ENCODE peak calls at places on chromosomes 12 and 14, in eight cellular contexts. V is CD8-positive, alpha-beta T cell; N is cardiac muscle cell; M is breast epithelium; P is stomach; K is right atrium auricular region; F is PC-3; B is CD4-positive, CD25-positive, alpha-beta regulatory T cell. Z is an unnamed sample.

GRCh38 chr14:91113829-91114078 is at the start of gene DGLUCY:
- DNase-seq in M (no peak), N (peak; percentile 83), B (peak; percentile 92), V (no peak), F (no peak), K (no peak), P (peak; percentile 80), Z (no peak)

GRCh38 chr12:3881208-3881980 is 8.2 kb upstream of the PARP11 start:
- DNase-seq in B (no peak), N (no peak), K (no peak), V (no peak), F (no peak), P (no peak), M (no peak), Z (no peak)

GRCh38 chr12:49748800-49749199 is 7.4 kb downstream of the TMBIM6 start:
- DNase-seq in P (no peak), F (no peak), V (no peak), B (no peak), K (no peak), N (peak; percentile 24), M (no peak), Z (no peak)

GRCh38 chr12:64400041-64400440 is 4.2 kb upstream of the XPOT start:
- DNase-seq in B (peak; percentile 62), F (no peak), N (no peak), P (no peak), M (no peak), V (no peak), K (no peak), Z (peak; percentile 47)

GRCh38 chr12:13390921-13391320 is 194.4 kb downstream of the EMP1 start:
- DNase-seq in K (no peak), P (no peak), V (no peak), F (no peak), M (no peak), N (no peak), B (no peak), Z (no peak)

GRCh38 chr12:124322271-124322998 is 27.5 kb downstream of the RFLNA start:
- DNase-seq in N (no peak), M (no peak), P (no peak), F (peak; percentile 28), B (no peak), V (no peak), K (no peak), Z (no peak)

GRCh38 chr12:3091650-3092207 is 14.6 kb downstream of the TSPAN9 start:
- DNase-seq in M (no peak), B (no peak), N (no peak), P (no peak), V (no peak), F (no peak), K (no peak), Z (no peak)

GRCh38 chr12:2504577-2504976 is 290.2 kb upstream of the FKBP4 start:
- DNase-seq in P (no peak), N (no peak), K (no peak), B (no peak), F (no peak), M (no peak), V (no peak), Z (no peak)

GRCh38 chr12:64718649-64719048 is 40.6 kb downstream of the GNS start:
- DNase-seq in N (no peak), P (no peak), B (no peak), K (no peak), M (no peak), F (no peak), V (no peak), Z (no peak)

GRCh38 chr14:99127651-99128167 is 144.3 kb downstream of the BCL11B start:
- DNase-seq in N (no peak), P (peak; percentile 18), M (peak; percentile 16), B (no peak), V (no peak), K (peak; percentile 57), F (peak; percentile 11), Z (no peak)

GRCh38 chr12:64633186-64633939 is 23.1 kb downstream of the RASSF3 start:
- DNase-seq in B (no peak), M (no peak), P (no peak), V (no peak), K (no peak), N (no peak), F (no peak), Z (no peak)

GRCh38 chr12:90129369-90130030 is 420.9 kb upstream of the ATP2B1 start:
- DNase-seq in V (no peak), M (no peak), N (no peak), F (no peak), B (no peak), K (no peak), P (no peak), Z (no peak)

GRCh38 chr14:68191567-68192321 is 372.2 kb downstream of the RAD51B start:
- DNase-seq in B (no peak), P (no peak), F (peak; percentile 89), K (no peak), M (no peak), N (no peak), V (no peak), Z (no peak)

GRCh38 chr14:28603606-28604005 is 163.0 kb upstream of the FOXG1 start:
- DNase-seq in F (peak; percentile 48), N (no peak), P (no peak), B (no peak), V (no peak), M (peak; percentile 21), K (no peak), Z (no peak)

DNA sequence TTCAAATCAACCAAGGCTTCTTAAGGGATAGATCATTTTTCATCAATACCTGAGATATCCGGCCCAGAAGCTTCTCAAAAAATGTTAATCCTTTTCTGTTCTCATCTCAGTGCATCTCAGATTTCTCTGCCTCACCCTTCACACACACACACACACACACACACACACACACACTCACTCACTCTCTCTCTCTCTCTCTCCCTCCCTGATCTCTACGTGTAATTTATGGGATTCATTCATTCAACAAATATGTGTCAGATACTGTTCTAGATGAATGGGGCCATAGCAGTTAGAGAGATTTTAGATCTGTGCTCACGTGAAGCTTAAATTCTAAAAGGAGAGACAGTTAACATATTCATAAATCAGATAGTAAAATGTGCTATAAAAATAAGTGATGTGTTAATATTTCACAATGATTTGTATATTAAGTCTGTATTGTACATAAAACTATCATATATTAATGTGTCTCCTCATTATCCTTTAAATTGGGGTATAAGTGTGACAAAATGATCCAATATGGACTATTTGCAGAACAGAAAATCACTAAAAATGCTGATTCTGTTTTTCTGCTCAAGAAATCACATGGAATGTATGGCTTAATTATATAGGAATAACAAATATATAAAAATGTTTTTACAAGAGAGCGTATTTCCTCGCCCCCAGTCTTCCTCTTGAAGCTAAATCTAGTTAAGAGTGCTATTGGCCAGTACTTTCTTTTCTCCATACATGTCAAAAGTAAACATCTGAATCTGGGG is 7.3 kb upstream of the FRMD6 start:
- DNase-seq in V (no peak), P (no peak), N (no peak), F (peak; percentile 67), M (no peak), K (no peak), B (no peak), Z (no peak)
- H3K4me1 ChIP-seq in V (no peaks in the 10 kb centered on the region), P (no peaks in the 10 kb centered on the region), N (no peaks in the 10 kb centered on the region), F (peaks cover 38% of the 10 kb centered on the region), M (no peaks in the 10 kb centered on the region), K (no peaks in the 10 kb centered on the region), B (no peaks in the 10 kb centered on the region), Z (no peaks in the 10 kb centered on the region)

DNA sequence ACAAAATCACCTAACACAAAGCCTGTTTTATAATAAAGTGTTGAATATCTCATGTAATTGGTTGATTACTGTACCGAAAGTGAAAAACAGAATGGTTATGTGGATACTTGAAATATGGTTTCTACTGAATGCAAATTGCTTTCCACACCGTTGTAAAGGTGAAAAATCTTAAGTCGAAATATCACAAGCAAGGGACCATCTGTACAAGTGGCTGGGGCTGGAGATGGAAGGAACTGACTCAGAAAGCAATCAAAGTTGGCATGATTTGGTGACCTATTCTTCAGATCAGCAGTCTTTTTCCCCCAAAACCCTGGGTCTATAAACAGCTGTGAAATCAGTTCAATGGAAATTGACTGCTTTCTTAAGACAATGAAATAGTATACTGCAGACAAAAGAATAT is 3.6 kb downstream of the CBX5 start:
- DNase-seq in K (no peak), B (no peak), F (no peak), M (no peak), V (no peak), N (no peak), P (no peak), Z (no peak)
- H3K27ac ChIP-seq in K (no peak overlapping the region), B (peak overlapping the region; percentile 26), F (no peak overlapping the region), M (no peak overlapping the region), V (no peak overlapping the region), N (no peak overlapping the region), P (no peak overlapping the region), Z (peak overlapping the region; percentile 8)

DNA sequence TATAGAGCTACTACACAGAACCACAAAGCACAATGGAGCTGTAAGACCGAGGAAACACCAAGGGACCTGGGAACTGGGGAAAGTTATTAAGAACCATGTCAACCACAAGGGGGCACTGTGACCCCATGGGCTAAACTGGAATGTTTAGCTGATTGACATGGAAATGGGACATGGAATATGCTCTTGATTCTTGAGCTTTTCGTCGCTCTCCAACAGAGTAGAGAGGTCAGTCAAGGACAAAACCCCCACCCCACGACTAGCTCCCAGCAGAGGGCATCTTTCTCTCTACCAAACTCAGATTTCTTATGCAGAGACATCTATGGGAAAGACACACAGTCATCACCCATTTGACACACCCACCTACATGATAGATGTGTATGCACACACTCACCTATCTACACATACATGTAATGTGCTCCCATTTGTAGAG is 10.1 kb downstream of the NDRG2 start:
- DNase-seq in B (peak; percentile 79), P (peak; percentile 86), F (peak; percentile 92), M (peak; percentile 84), K (peak; percentile 92), N (peak; percentile 96), V (peak; percentile 61), Z (peak; percentile 80)
- H3K4me3 ChIP-seq in B (no peak overlapping the region), P (no peak overlapping the region), F (no peak overlapping the region), M (no peak overlapping the region), K (no peak overlapping the region), N (no peak overlapping the region), V (no peak overlapping the region), Z (no peak overlapping the region)

DNA sequence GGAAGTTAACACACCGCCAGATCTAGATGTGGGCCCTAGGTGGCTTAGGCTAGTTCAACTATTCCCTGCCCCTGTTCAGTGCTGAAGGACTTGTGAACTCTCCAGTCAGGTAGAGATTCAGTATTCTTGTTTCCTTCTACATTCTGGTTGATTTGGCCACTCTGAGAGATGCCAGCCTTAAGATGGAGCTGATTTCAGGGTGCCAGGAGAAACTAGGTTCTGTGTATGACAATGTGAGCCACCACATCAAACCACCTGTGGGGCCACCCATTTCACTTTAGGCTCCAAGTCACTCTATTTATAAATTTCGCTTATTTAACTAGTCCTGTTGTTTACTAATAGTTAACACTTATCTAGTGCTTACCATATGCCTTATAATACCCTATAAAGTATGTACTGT is 26.0 kb downstream of the FRMD6 start:
- DNase-seq in B (no peak), K (no peak), N (no peak), V (no peak), F (no peak), P (no peak), M (no peak), Z (no peak)
- H3K4me1 ChIP-seq in B (no peaks in the 10 kb centered on the region), K (no peaks in the 10 kb centered on the region), N (peaks cover 9% of the 10 kb centered on the region), V (no peaks in the 10 kb centered on the region), F (peaks cover 20% of the 10 kb centered on the region), P (no peaks in the 10 kb centered on the region), M (no peaks in the 10 kb centered on the region), Z (no peaks in the 10 kb centered on the region)

GRCh38 chr12:120690978-120691377 is 4.0 kb downstream of the MLEC start:
- DNase-seq in N (no peak), V (no peak), K (no peak), P (no peak), B (no peak), F (no peak), M (no peak), Z (no peak)
- H3K27ac ChIP-seq in N (no peak overlapping the region), V (no peak overlapping the region), K (peak overlapping the region; percentile 90), P (peak overlapping the region; percentile 12), B (no peak overlapping the region), F (no peak overlapping the region), M (no peak overlapping the region), Z (no peak overlapping the region)